ENCODE peak calls at places on chromosomes 16 and 17, in five cellular contexts. U is immature natural killer cell, B is transverse colon, L is H9, D is lower leg skin. Q is an unnamed sample.

GRCh38 chr16:89670496-89671431 is 13.1 kb downstream of the SPATA33 start:
- DNase-seq in D (no peak), L (no peak), B (no peak), U (no peak), Q (no peak)

GRCh38 chr16:66263973-66264310 is 102.5 kb upstream of the CDH5 start:
- DNase-seq in B (no peak), L (no peak), U (no peak), D (no peak), Q (no peak)

GRCh38 chr17:73348018-73348823 is 36.4 kb upstream of the CDC42EP4 start:
- DNase-seq in D (no peak), L (peak; percentile 79), B (no peak), U (no peak), Q (peak; percentile 60)

GRCh38 chr17:43740541-43740940 is 18.1 kb downstream of the SOST start:
- DNase-seq in U (no peak), L (no peak), D (no peak), B (no peak), Q (no peak)

GRCh38 chr17:72972263-72972951 is 120.1 kb downstream of the SLC39A11 start:
- DNase-seq in B (no peak), U (no peak), L (no peak), D (no peak), Q (no peak)

GRCh38 chr17:75785016-75785769 is 587 bp downstream of the UNK start:
- DNase-seq in L (no peak), B (peak; percentile 92), U (no peak), D (peak; percentile 89), Q (peak; percentile 93)

GRCh38 chr16:78785218-78785617 is 685.8 kb downstream of the WWOX start:
- DNase-seq in B (no peak), U (no peak), D (no peak), L (no peak), Q (no peak)

GRCh38 chr16:25134306-25134705 is 22.8 kb downstream of the LCMT1 start:
- DNase-seq in U (no peak), L (no peak), D (no peak), B (no peak), Q (no peak)

GRCh38 chr17:50908860-50909764 is 43.0 kb upstream of the TOB1 start:
- DNase-seq in D (peak; percentile 71), B (no peak), L (peak; percentile 84), U (peak; percentile 48), Q (no peak)

GRCh38 chr16:79647586-79647985 is 47.0 kb upstream of the MAF start:
- DNase-seq in U (no peak), L (no peak), B (no peak), D (no peak), Q (no peak)

GRCh38 chr17:45869676-45870341 is 24.5 kb upstream of the MAPT start:
- DNase-seq in D (no peak), U (no peak), B (no peak), L (no peak), Q (no peak)

GRCh38 chr17:4436381-4436780 is 2.6 kb downstream of the SPNS3 start:
- DNase-seq in B (no peak), U (peak; percentile 12), L (no peak), D (no peak), Q (no peak)